ENCODE peak calls at places on chromosomes 4 and X, in six cellular contexts. One of them, this sample, is unnamed.

GRCh38 chrX:110162131-110162530 is 155.8 kb downstream of the AMMECR1 start:
- DNase-seq in body of pancreas: no peak
- DNase-seq in EH: no peak
- DNase-seq in GM13976: no peak
- DNase-seq in activated T-cell treated with anti-CD3 and anti-CD28 coated beads, Interleukin-2, amount 50 U/mL, for 24 hours: no peak
- DNase-seq in NCI-H1092: no peak
- DNase-seq in this sample: no peak

GRCh38 chr4:56326363-56326762 is 60.9 kb downstream of the AASDH start:
- DNase-seq in EH: no peak
- DNase-seq in activated T-cell treated with anti-CD3 and anti-CD28 coated beads, Interleukin-2, amount 50 U/mL, for 24 hours: no peak
- DNase-seq in NCI-H1092: no peak
- DNase-seq in GM13976: no peak
- DNase-seq in body of pancreas: no peak
- DNase-seq in this sample: no peak

GRCh38 chr4:93693141-93693540 is 135.4 kb upstream of the ATOH1 start:
- DNase-seq in NCI-H1092: no peak
- DNase-seq in body of pancreas: no peak
- DNase-seq in activated T-cell treated with anti-CD3 and anti-CD28 coated beads, Interleukin-2, amount 50 U/mL, for 24 hours: no peak
- DNase-seq in GM13976: no peak
- DNase-seq in EH: no peak
- DNase-seq in this sample: no peak

GRCh38 chrX:133654801-133655200 is 239.5 kb upstream of the GPC4 start:
- DNase-seq in body of pancreas: no peak
- DNase-seq in NCI-H1092: no peak
- DNase-seq in activated T-cell treated with anti-CD3 and anti-CD28 coated beads, Interleukin-2, amount 50 U/mL, for 24 hours: no peak
- DNase-seq in EH: no peak
- DNase-seq in GM13976: no peak
- DNase-seq in this sample: no peak

GRCh38 chr4:165926307-165926706 is 53.3 kb downstream of the TLL1 start:
- DNase-seq in EH: no peak
- DNase-seq in activated T-cell treated with anti-CD3 and anti-CD28 coated beads, Interleukin-2, amount 50 U/mL, for 24 hours: no peak
- DNase-seq in body of pancreas: no peak
- DNase-seq in NCI-H1092: no peak
- DNase-seq in GM13976: no peak
- DNase-seq in this sample: no peak

GRCh38 chrX:41705680-41706374 is 17.1 kb downstream of the GPR34 start:
- DNase-seq in EH: no peak
- DNase-seq in GM13976: peak; percentile 20
- DNase-seq in NCI-H1092: no peak
- DNase-seq in activated T-cell treated with anti-CD3 and anti-CD28 coated beads, Interleukin-2, amount 50 U/mL, for 24 hours: no peak
- DNase-seq in body of pancreas: peak; percentile 5
- DNase-seq in this sample: no peak

GRCh38 chr4:147345662-147346061 is 135.2 kb upstream of the EDNRA start:
- DNase-seq in EH: no peak
- DNase-seq in GM13976: no peak
- DNase-seq in body of pancreas: no peak
- DNase-seq in NCI-H1092: no peak
- DNase-seq in activated T-cell treated with anti-CD3 and anti-CD28 coated beads, Interleukin-2, amount 50 U/mL, for 24 hours: no peak
- DNase-seq in this sample: no peak

GRCh38 chr4:152634110-152634760 is 45.6 kb downstream of the TMEM154 start:
- DNase-seq in activated T-cell treated with anti-CD3 and anti-CD28 coated beads, Interleukin-2, amount 50 U/mL, for 24 hours: no peak
- DNase-seq in body of pancreas: no peak
- DNase-seq in GM13976: no peak
- DNase-seq in EH: no peak
- DNase-seq in NCI-H1092: no peak
- DNase-seq in this sample: peak; percentile 10

GRCh38 chrX:65451663-65452062 is 82.9 kb downstream of the LAS1L start:
- DNase-seq in GM13976: peak; percentile 46
- DNase-seq in body of pancreas: no peak
- DNase-seq in NCI-H1092: peak; percentile 7
- DNase-seq in activated T-cell treated with anti-CD3 and anti-CD28 coated beads, Interleukin-2, amount 50 U/mL, for 24 hours: no peak
- DNase-seq in EH: peak; percentile 22
- DNase-seq in this sample: no peak

GRCh38 chrX:47174376-47174775 is 19.3 kb upstream of the UBA1 start:
- DNase-seq in GM13976: no peak
- DNase-seq in EH: no peak
- DNase-seq in activated T-cell treated with anti-CD3 and anti-CD28 coated beads, Interleukin-2, amount 50 U/mL, for 24 hours: no peak
- DNase-seq in body of pancreas: no peak
- DNase-seq in NCI-H1092: no peak
- DNase-seq in this sample: no peak

GRCh38 chr4:35556387-35556786 is 687.9 kb downstream of the ARAP2 start:
- DNase-seq in NCI-H1092: no peak
- DNase-seq in body of pancreas: no peak
- DNase-seq in activated T-cell treated with anti-CD3 and anti-CD28 coated beads, Interleukin-2, amount 50 U/mL, for 24 hours: no peak
- DNase-seq in GM13976: no peak
- DNase-seq in EH: no peak
- DNase-seq in this sample: no peak

GRCh38 chr4:60992037-60992436 is 208.1 kb upstream of the ADGRL3 start:
- DNase-seq in activated T-cell treated with anti-CD3 and anti-CD28 coated beads, Interleukin-2, amount 50 U/mL, for 24 hours: no peak
- DNase-seq in NCI-H1092: no peak
- DNase-seq in body of pancreas: no peak
- DNase-seq in GM13976: no peak
- DNase-seq in EH: no peak
- DNase-seq in this sample: no peak

GRCh38 chr4:11409632-11410031 is 19.1 kb downstream of the HS3ST1 start:
- DNase-seq in body of pancreas: no peak
- DNase-seq in NCI-H1092: no peak
- DNase-seq in GM13976: no peak
- DNase-seq in activated T-cell treated with anti-CD3 and anti-CD28 coated beads, Interleukin-2, amount 50 U/mL, for 24 hours: no peak
- DNase-seq in EH: no peak
- DNase-seq in this sample: no peak